ENCODE peak calls at places on chromosome 9, in five cellular contexts. E is NCI-H1092 treated with DMSO at 0.1 percent for 48 hours, N is activated B cell treated with CpG ODN at 0.5 μM for 24 hours, S is GM03348, K is mesenchymal stem cell. X is an unnamed sample.

GRCh38 chr9:92634712-92635605 is 35.0 kb downstream of the IPPK start:
- DNase-seq in N (peak), S (peak), K (peak), E (peak), X (peak)

GRCh38 chr9:122186301-122186700 is 26.6 kb downstream of the MORN5 start:
- DNase-seq in S (no peak), E (no peak), K (no peak), N (no peak), X (no peak)

GRCh38 chr9:121772600-121773285 is 121.3 kb downstream of the DAB2IP start:
- DNase-seq in N (no peak), K (no peak), S (no peak), E (no peak), X (no peak)

GRCh38 chr9:73199448-73199847 is 47.8 kb downstream of the ANXA1 start:
- DNase-seq in K (no peak), E (no peak), N (no peak), S (no peak), X (no peak)

GRCh38 chr9:18771736-18772135 is 261.3 kb downstream of the SAXO1 start:
- DNase-seq in S (no peak), N (no peak), K (no peak), E (no peak), X (no peak)

GRCh38 chr9:128098017-128098935 is 29.3 kb downstream of the PTGES2 start:
- DNase-seq in N (no peak), E (peak), S (peak), K (peak), X (peak)

GRCh38 chr9:63859475-63860215 is 1425.4 kb downstream of the FOXD4L5 start:
- DNase-seq in K (no peak), N (no peak), S (no peak), E (no peak), X (peak)

GRCh38 chr9:76592105-76593010 is 133.4 kb downstream of the GCNT1 start:
- DNase-seq in S (peak), N (no peak), K (no peak), E (no peak), X (peak)

GRCh38 chr9:104608336-104608735 is 2.9 kb upstream of the OR13C2 start:
- DNase-seq in S (no peak), K (no peak), N (no peak), E (no peak), X (peak)

GRCh38 chr9:135239100-135239768 is 151.8 kb downstream of the OLFM1 start:
- DNase-seq in E (no peak), K (no peak), S (no peak), N (no peak), X (no peak)

GRCh38 chr9:134040176-134040565 is 14.9 kb downstream of the BRD3OS start:
- DNase-seq in K (no peak), S (no peak), N (no peak), E (no peak), X (no peak)

GRCh38 chr9:37769306-37769705 is 15.6 kb downstream of the EXOSC3 start:
- DNase-seq in S (no peak), N (no peak), E (no peak), K (no peak), X (no peak)

GRCh38 chr9:92378825-92379535 is 25.4 kb downstream of the OGN start:
- DNase-seq in K (no peak), E (no peak), N (no peak), S (peak), X (peak)

GRCh38 chr9:87973791-87974292 is 491 bp downstream of the CDK20 start:
- DNase-seq in S (no peak), E (peak), K (peak), N (no peak), X (no peak)

GRCh38 chr9:120265791-120266190 is 314.2 kb downstream of the CDK5RAP2 start:
- DNase-seq in E (peak), K (no peak), N (no peak), S (no peak), X (peak)

GRCh38 chr9:81519816-81520215 is 169.5 kb downstream of the TLE1 start:
- DNase-seq in S (no peak), N (no peak), K (peak), E (no peak), X (no peak)

GRCh38 chr9:13896922-13897835 is 416.8 kb downstream of the NFIB start:
- DNase-seq in S (no peak), N (no peak), K (no peak), E (no peak), X (no peak)

GRCh38 chr9:124454296-124454695 is 4.0 kb downstream of the ADGRD2 start:
- DNase-seq in K (no peak), S (no peak), E (no peak), N (no peak), X (no peak)